ENCODE peak calls at places on chromosome 19, in six cellular contexts. One of them, this sample, is unnamed.
A peak's percentile ranks its signal among the peaks of the same experiment; 100 is the strongest.

GRCh38 chr19:991174-991931 is 7.2 kb downstream of the WDR18 start:
- DNase-seq in HS-5: no peak
- DNase-seq in choroid plexus epithelial cell: peak; percentile 64
- DNase-seq in amniotic stem cell: no peak
- DNase-seq in nephron progenitor cell: peak; percentile 69
- DNase-seq in cardiac septum: no peak
- DNase-seq in this sample: no peak

GRCh38 chr19:18460313-18460712 is 22.4 kb upstream of the ISYNA1 start:
- DNase-seq in HS-5: no peak
- DNase-seq in choroid plexus epithelial cell: peak; percentile 61
- DNase-seq in amniotic stem cell: no peak
- DNase-seq in nephron progenitor cell: no peak
- DNase-seq in cardiac septum: no peak
- DNase-seq in this sample: peak; percentile 94

GRCh38 chr19:33630880-33631627 is 9.3 kb downstream of the CHST8 start:
- DNase-seq in HS-5: no peak
- DNase-seq in choroid plexus epithelial cell: no peak
- DNase-seq in amniotic stem cell: no peak
- DNase-seq in nephron progenitor cell: no peak
- DNase-seq in cardiac septum: no peak
- DNase-seq in this sample: peak; percentile 82

GRCh38 chr19:33241091-33241529 is 15.5 kb upstream of the SLC7A10 start:
- DNase-seq in HS-5: no peak
- DNase-seq in choroid plexus epithelial cell: no peak
- DNase-seq in amniotic stem cell: no peak
- DNase-seq in nephron progenitor cell: no peak
- DNase-seq in cardiac septum: no peak
- DNase-seq in this sample: no peak

GRCh38 chr19:19539738-19540703 is 2.0 kb downstream of the CILP2 start:
- DNase-seq in HS-5: no peak
- DNase-seq in choroid plexus epithelial cell: peak; percentile 80
- DNase-seq in amniotic stem cell: no peak
- DNase-seq in nephron progenitor cell: peak; percentile 43
- DNase-seq in cardiac septum: peak; percentile 92
- DNase-seq in this sample: no peak

GRCh38 chr19:17305517-17306284 is at the start of gene MRPL34:
- DNase-seq in HS-5: peak; percentile 92
- DNase-seq in choroid plexus epithelial cell: peak; percentile 99
- DNase-seq in amniotic stem cell: peak; percentile 94
- DNase-seq in nephron progenitor cell: peak; percentile 96
- DNase-seq in cardiac septum: peak; percentile 97
- DNase-seq in this sample: peak; percentile 97

GRCh38 chr19:29489182-29489951 is 36.4 kb upstream of the VSTM2B start:
- DNase-seq in HS-5: no peak
- DNase-seq in choroid plexus epithelial cell: no peak
- DNase-seq in amniotic stem cell: no peak
- DNase-seq in nephron progenitor cell: no peak
- DNase-seq in cardiac septum: no peak
- DNase-seq in this sample: peak; percentile 26

GRCh38 chr19:15863272-15863671 is 34.6 kb downstream of the CYP4F2 start:
- DNase-seq in HS-5: no peak
- DNase-seq in choroid plexus epithelial cell: no peak
- DNase-seq in amniotic stem cell: no peak
- DNase-seq in nephron progenitor cell: no peak
- DNase-seq in cardiac septum: no peak
- DNase-seq in this sample: no peak

GRCh38 chr19:46772170-46773017 is 16.0 kb downstream of the SLC1A5 start:
- DNase-seq in HS-5: no peak
- DNase-seq in choroid plexus epithelial cell: no peak
- DNase-seq in amniotic stem cell: no peak
- DNase-seq in nephron progenitor cell: no peak
- DNase-seq in cardiac septum: no peak
- DNase-seq in this sample: no peak

GRCh38 chr19:49851456-49852259 is 699 bp downstream of the PTOV1 start:
- DNase-seq in HS-5: no peak
- DNase-seq in choroid plexus epithelial cell: no peak
- DNase-seq in amniotic stem cell: no peak
- DNase-seq in nephron progenitor cell: peak; percentile 72
- DNase-seq in cardiac septum: no peak
- DNase-seq in this sample: no peak

GRCh38 chr19:7894612-7895309 is 6.5 kb downstream of the LRRC8E start:
- DNase-seq in HS-5: no peak
- DNase-seq in choroid plexus epithelial cell: no peak
- DNase-seq in amniotic stem cell: no peak
- DNase-seq in nephron progenitor cell: no peak
- DNase-seq in cardiac septum: no peak
- DNase-seq in this sample: no peak

GRCh38 chr19:1914826-1915341 is 9.7 kb downstream of the ADAT3 start:
- DNase-seq in HS-5: no peak
- DNase-seq in choroid plexus epithelial cell: no peak
- DNase-seq in amniotic stem cell: no peak
- DNase-seq in nephron progenitor cell: no peak
- DNase-seq in cardiac septum: no peak
- DNase-seq in this sample: no peak

GRCh38 chr19:7337380-7338194 is 11.2 kb upstream of the ARHGEF18 start:
- DNase-seq in HS-5: no peak
- DNase-seq in choroid plexus epithelial cell: no peak
- DNase-seq in amniotic stem cell: no peak
- DNase-seq in nephron progenitor cell: no peak
- DNase-seq in cardiac septum: no peak
- DNase-seq in this sample: no peak

This sample was measured in mesenteric fat pad.